ENCODE peak calls at places on chromosomes 7 and 10, in six cellular contexts. Z is psoas muscle, L is ovary, W is spleen, D is HCT116, K is fibroblast of lung. P is an unnamed sample.

GRCh38 chr10:129114588-129114987 is 352.5 kb upstream of the MGMT start:
- DNase-seq in L (no peak), K (no peak), W (no peak), Z (no peak), D (no peak), P (no peak)

GRCh38 chr10:127243490-127244272 is 47.3 kb upstream of the INSYN2A start:
- DNase-seq in Z (no peak), K (peak; percentile 13), D (peak; percentile 39), L (peak; percentile 21), W (no peak), P (peak; percentile 30)

GRCh38 chr10:103645141-103646054 is 151.9 kb downstream of the NEURL1 start:
- DNase-seq in K (peak; percentile 96), D (no peak), W (no peak), L (peak; percentile 74), Z (peak; percentile 88), P (peak; percentile 85)

GRCh38 chr10:72087392-72087968 is 871 bp downstream of the SPOCK2 start:
- DNase-seq in W (peak; percentile 93), K (no peak), D (no peak), Z (no peak), L (no peak), P (no peak)

GRCh38 chr7:96349572-96349971 is 27.7 kb upstream of the SLC25A13 start:
- DNase-seq in Z (no peak), D (no peak), L (no peak), W (no peak), K (no peak), P (peak; percentile 48)

GRCh38 chr10:35307297-35307696 is 29.0 kb upstream of the CCNY start:
- DNase-seq in W (no peak), Z (no peak), D (no peak), L (no peak), K (peak; percentile 66), P (peak; percentile 93)

GRCh38 chr7:32474008-32474407 is 16.2 kb downstream of the LSM5 start:
- DNase-seq in L (no peak), Z (no peak), W (no peak), K (no peak), D (no peak), P (no peak)

GRCh38 chr7:20327047-20327446 is 3.7 kb upstream of the ITGB8 start:
- DNase-seq in K (peak; percentile 90), Z (no peak), L (no peak), D (no peak), W (no peak), P (peak; percentile 64)

GRCh38 chr7:80127412-80128150 is 7.0 kb upstream of the GNAI1 start:
- DNase-seq in D (no peak), Z (no peak), K (no peak), L (no peak), W (no peak), P (peak; percentile 22)

GRCh38 chr10:110425684-110426293 is 71.9 kb upstream of the DUSP5 start:
- DNase-seq in K (peak; percentile 99), Z (no peak), D (no peak), W (no peak), L (no peak), P (peak; percentile 81)

GRCh38 chr7:99244942-99245341 is 27.7 kb upstream of the MYH16 start:
- DNase-seq in Z (no peak), W (no peak), L (no peak), D (no peak), K (peak; percentile 64), P (peak; percentile 85)

GRCh38 chr7:124033807-124034753 is 1.2 kb upstream of the TMEM229A start:
- DNase-seq in D (no peak), K (no peak), W (no peak), L (no peak), Z (no peak), P (no peak)

GRCh38 chr7:80039255-80039884 is 95.3 kb upstream of the GNAI1 start:
- DNase-seq in Z (no peak), W (no peak), L (no peak), D (no peak), K (no peak), P (no peak)

GRCh38 chr7:3042301-3042700 is 1.4 kb downstream of the CARD11 start:
- DNase-seq in Z (no peak), D (no peak), L (no peak), K (no peak), W (no peak), P (no peak)

GRCh38 chr7:11206131-11206921 is 232.7 kb downstream of the PHF14 start:
- DNase-seq in K (no peak), Z (no peak), L (no peak), D (no peak), W (no peak), P (no peak)

GRCh38 chr7:16933296-16934248 is 51.8 kb upstream of the AGR3 start:
- DNase-seq in Z (no peak), D (no peak), L (no peak), W (no peak), K (peak; percentile 72), P (no peak)

GRCh38 chr10:95467162-95467599 is 94.0 kb downstream of the SORBS1 start:
- DNase-seq in W (no peak), Z (peak; percentile 58), K (no peak), D (peak; percentile 37), L (no peak), P (no peak)

GRCh38 chr10:128047991-128048826 is 78.0 kb downstream of the MKI67 start:
- DNase-seq in K (peak; percentile 64), W (peak; percentile 82), L (no peak), D (no peak), Z (no peak), P (peak; percentile 90)

GRCh38 chr7:101547916-101548599 is 81.0 kb downstream of the MYL10 start:
- DNase-seq in L (no peak), K (no peak), Z (no peak), W (peak; percentile 56), D (no peak), P (no peak)

GRCh38 chr10:43160067-43160918 is 22.0 kb downstream of the CSGALNACT2 start:
- DNase-seq in K (peak; percentile 91), W (no peak), L (no peak), Z (no peak), D (no peak), P (peak; percentile 88)

GRCh38 chr10:66746711-66747110 is 179.1 kb upstream of the LRRTM3 start:
- DNase-seq in D (no peak), L (no peak), Z (no peak), W (no peak), K (peak; percentile 61), P (peak; percentile 7)

GRCh38 chr10:106816318-106817085 is 348.0 kb downstream of the SORCS1 start:
- DNase-seq in D (no peak), L (no peak), Z (no peak), W (no peak), K (no peak), P (no peak)

GRCh38 chr10:78856421-78856820 is 212.3 kb upstream of the ZMIZ1 start:
- DNase-seq in K (no peak), Z (peak; percentile 70), W (no peak), L (peak; percentile 76), D (no peak), P (no peak)
- H3K27me3 ChIP-seq in K (peaks cover 10% of the 10 kb centered on the region), Z (no peaks in the 10 kb centered on the region), W (no peaks in the 10 kb centered on the region), L (no peaks in the 10 kb centered on the region), D (peaks cover 5% of the 10 kb centered on the region), P (no peaks in the 10 kb centered on the region)

GRCh38 chr7:156606135-156606534 is 34.4 kb upstream of the RNF32 start:
- DNase-seq in Z (no peak), K (no peak), D (no peak), L (no peak), W (no peak), P (no peak)

GRCh38 chr7:156609010-156609877 is 31.3 kb upstream of the RNF32 start:
- DNase-seq in D (no peak), L (no peak), Z (no peak), K (no peak), W (no peak), P (no peak)

GRCh38 chr7:156606618-156607331 is 33.8 kb upstream of the RNF32 start:
- DNase-seq in W (no peak), K (no peak), L (no peak), D (no peak), Z (no peak), P (no peak)

GRCh38 chr7:156607332-156608175 is 33.0 kb upstream of the RNF32 start:
- DNase-seq in D (no peak), L (no peak), Z (no peak), W (no peak), K (no peak), P (no peak)

DNA sequence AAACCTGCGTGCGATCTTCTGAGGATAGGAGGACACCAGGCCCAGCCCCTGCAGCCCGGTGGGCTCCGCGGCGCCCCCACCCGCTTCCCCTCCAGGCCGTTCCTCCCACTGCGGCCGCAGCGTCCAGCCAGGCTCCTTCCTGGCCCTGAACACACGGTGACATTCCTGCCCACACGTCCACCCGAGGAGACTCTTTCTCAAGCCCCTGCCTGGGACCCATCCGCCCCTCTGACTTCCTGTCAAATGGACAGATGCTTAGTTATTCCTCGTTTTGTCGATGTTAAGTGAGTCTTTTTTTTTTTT is 32.4 kb upstream of the RNF32 start:
- DNase-seq in Z (no peak), W (no peak), K (no peak), D (no peak), L (no peak), P (no peak)
- H3K4me3 ChIP-seq in Z (peak overlapping the region; percentile 53), W (peak overlapping the region; percentile 31), K (peak overlapping the region; percentile 51), D (no peak overlapping the region), L (peak overlapping the region; percentile 26), P (no peak overlapping the region)

GRCh38 chr7:82443044-82443800 is at the start of gene CACNA2D1:
- DNase-seq in Z (peak; percentile 49), W (no peak), L (peak; percentile 71), D (no peak), K (peak; percentile 21), P (no peak)

GRCh38 chr7:82442492-82443043 is 1.0 kb downstream of the CACNA2D1 start:
- DNase-seq in Z (peak; percentile 22), D (no peak), K (peak; percentile 25), L (peak; percentile 32), W (no peak), P (peak; percentile 28)

GRCh38 chr7:82445226-82445625 is 1.6 kb upstream of the CACNA2D1 start:
- DNase-seq in K (no peak), D (no peak), W (no peak), L (no peak), Z (no peak), P (no peak)

GRCh38 chr7:82444220-82445049 is 858 bp upstream of the CACNA2D1 start:
- DNase-seq in K (no peak), Z (no peak), L (no peak), D (no peak), W (peak; percentile 64), P (peak; percentile 15)

GRCh38 chr7:82443801-82444219 is 233 bp upstream of the CACNA2D1 start:
- DNase-seq in Z (peak; percentile 86), D (no peak), K (peak; percentile 93), L (peak; percentile 85), W (peak; percentile 81), P (peak; percentile 22)
- TF ChIP-seq CTCF in Z (no peak), D (no peak), K (no peak), L (no peak), W (no peak), P (no peak)

DNA sequence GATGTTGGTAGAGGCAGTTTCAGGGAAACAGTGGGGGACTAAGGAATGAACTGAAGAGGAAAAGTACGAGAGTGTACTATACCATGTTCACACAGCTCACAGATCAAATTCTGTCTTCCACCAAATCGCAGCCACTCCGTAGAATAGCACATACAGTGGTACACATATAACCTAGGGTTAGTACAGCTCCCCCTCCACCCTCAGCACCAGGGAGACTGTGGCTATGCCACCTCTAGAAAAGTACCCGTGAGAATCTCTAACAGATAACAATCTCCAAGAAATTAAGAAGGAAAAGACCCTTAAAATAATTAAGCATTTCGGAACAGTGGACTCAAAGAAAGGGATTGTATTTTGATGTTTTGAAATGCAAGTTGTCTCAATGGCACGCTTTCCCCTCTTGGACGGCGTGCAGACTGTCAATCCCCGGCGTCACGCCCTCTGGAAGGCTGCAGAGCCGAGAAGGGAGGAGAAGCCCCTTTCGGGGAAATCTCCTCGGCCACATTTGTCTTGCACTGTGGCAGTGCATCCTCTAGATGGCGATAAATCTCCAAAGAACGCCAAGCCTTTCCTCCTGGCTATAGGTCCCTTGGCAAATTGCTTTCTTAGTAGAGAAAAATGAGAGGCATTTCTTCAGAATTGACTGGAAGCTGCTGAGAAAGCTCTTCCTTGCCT is 345.0 kb downstream of the REEP3 start:
- DNase-seq in W (no peak), D (peak; percentile 56), Z (no peak), L (peak; percentile 43), K (peak; percentile 39), P (peak; percentile 61)
- H3K27me3 ChIP-seq in W (no peaks in the 10 kb centered on the region), D (no peaks in the 10 kb centered on the region), Z (no peaks in the 10 kb centered on the region), L (no peaks in the 10 kb centered on the region), K (peaks cover 9% of the 10 kb centered on the region), P (no peaks in the 10 kb centered on the region)

P was measured in bronchial epithelial cell.